ENCODE peak calls at places on chromosomes 6 and 20, in six cellular contexts. C, R, S, H, T and M are unnamed samples.

GRCh38 chr20:60528141-60528540 is 569.9 kb downstream of the CDH26 start:
- DNase-seq in C (no peak), R (no peak), S (no peak), H (peak; percentile 32), T (no peak), M (no peak)

GRCh38 chr6:14596410-14596809 is 478.8 kb downstream of the CD83 start:
- DNase-seq in C (peak; percentile 49), R (peak; percentile 85), S (no peak), H (peak; percentile 37), T (no peak), M (no peak)

GRCh38 chr6:150689900-150690590 is 90.4 kb downstream of the PLEKHG1 start:
- DNase-seq in C (no peak), R (no peak), S (no peak), H (no peak), T (no peak), M (peak; percentile 83)

GRCh38 chr20:45823949-45824835 is 2.9 kb downstream of the TNNC2 start:
- DNase-seq in C (no peak), R (no peak), S (peak; percentile 24), H (peak; percentile 65), T (no peak), M (peak; percentile 46)

GRCh38 chr6:42928748-42929087 is 562 bp upstream of the CNPY3 start:
- DNase-seq in C (no peak), R (no peak), S (peak; percentile 53), H (no peak), T (no peak), M (no peak)

GRCh38 chr20:47274449-47275108 is 81.9 kb downstream of the ZMYND8 start:
- DNase-seq in C (peak; percentile 88), R (peak; percentile 98), S (peak; percentile 77), H (peak; percentile 95), T (no peak), M (peak; percentile 96)

GRCh38 chr6:117555882-117556498 is 46.3 kb downstream of the GOPC start:
- DNase-seq in C (no peak), R (peak; percentile 31), S (peak; percentile 46), H (peak; percentile 43), T (no peak), M (peak; percentile 68)

GRCh38 chr6:122789078-122789861 is at the start of gene SMPDL3A:
- DNase-seq in C (peak; percentile 56), R (peak; percentile 76), S (peak; percentile 74), H (peak; percentile 84), T (peak; percentile 58), M (peak; percentile 77)

GRCh38 chr20:57252559-57253162 is 13.8 kb downstream of the BMP7 start:
- DNase-seq in C (no peak), R (no peak), S (no peak), H (no peak), T (no peak), M (no peak)

GRCh38 chr6:64220776-64221175 is 585.2 kb downstream of the PHF3 start:
- DNase-seq in C (peak; percentile 53), R (peak; percentile 41), S (peak; percentile 34), H (no peak), T (no peak), M (no peak)

GRCh38 chr20:44209691-44210421 is 715 bp downstream of the OSER1 start:
- DNase-seq in C (no peak), R (peak; percentile 56), S (peak; percentile 47), H (peak; percentile 56), T (no peak), M (peak; percentile 63)